ENCODE peak calls at places on chromosomes 5 and 9, in six cellular contexts. Y is HEK293T, Q is HepG2, H is IMR-90, G is K562, I is GM12878. V is an unnamed sample.
A peak's percentile ranks its signal among the peaks of the same experiment; 100 is the strongest.

GRCh38 chr9:36882117-36882465 is 152.0 kb downstream of the PAX5 start:
- DNase-seq in Y (no peak), Q (no peak), H (no peak), G (no peak), I (no peak), V (no peak)

GRCh38 chr9:112380771-112381181 is 868 bp downstream of the HSDL2 start:
- DNase-seq in Y (no peak), Q (peak; percentile 42), H (peak; percentile 29), G (peak; percentile 40), I (peak; percentile 34), V (peak; percentile 34)

GRCh38 chr9:4489562-4489918 is 728 bp upstream of the SLC1A1 start:
- DNase-seq in Y (peak; percentile 18), Q (no peak), H (no peak), G (no peak), I (no peak), V (peak; percentile 16)

GRCh38 chr9:18137815-18138214 is 336.1 kb upstream of the ADAMTSL1 start:
- DNase-seq in Y (peak; percentile 36), Q (no peak), H (no peak), G (no peak), I (no peak), V (peak; percentile 2)

GRCh38 chr5:111902436-111902835 is 145.4 kb upstream of the NREP start:
- DNase-seq in Y (no peak), Q (no peak), H (no peak), G (no peak), I (no peak), V (no peak)

GRCh38 chr9:97875111-97875510 is 22.1 kb downstream of the FOXE1 start:
- DNase-seq in Y (no peak), Q (no peak), H (no peak), G (no peak), I (no peak), V (no peak)

GRCh38 chr9:86324308-86324707 is 29.9 kb downstream of the TUT7 start:
- DNase-seq in Y (no peak), Q (no peak), H (peak; percentile 75), G (no peak), I (no peak), V (no peak)

GRCh38 chr5:38845555-38846378 is at the start of gene OSMR:
- DNase-seq in Y (peak; percentile 53), Q (peak; percentile 84), H (peak; percentile 98), G (peak; percentile 14), I (no peak), V (peak; percentile 95)

GRCh38 chr5:65925601-65926275 is 637 bp upstream of the ERBIN start:
- DNase-seq in Y (peak; percentile 83), Q (peak; percentile 74), H (peak; percentile 85), G (peak; percentile 91), I (no peak), V (peak; percentile 89)

GRCh38 chr5:66615894-66616293 is 19.7 kb downstream of the MAST4 start:
- DNase-seq in Y (no peak), Q (no peak), H (no peak), G (no peak), I (no peak), V (no peak)

GRCh38 chr9:14216612-14217194 is 97.2 kb downstream of the NFIB start:
- DNase-seq in Y (no peak), Q (no peak), H (no peak), G (no peak), I (no peak), V (no peak)

GRCh38 chr5:156380846-156381245 is 53.9 kb downstream of the SGCD start:
- DNase-seq in Y (no peak), Q (no peak), H (peak; percentile 86), G (no peak), I (no peak), V (no peak)

GRCh38 chr5:54671111-54671531 is 153.6 kb downstream of the SNX18 start:
- DNase-seq in Y (no peak), Q (no peak), H (peak; percentile 36), G (no peak), I (no peak), V (no peak)

GRCh38 chr5:136018814-136019777 is 9.7 kb upstream of the TGFBI start:
- DNase-seq in Y (no peak), Q (peak; percentile 37), H (peak; percentile 99), G (no peak), I (no peak), V (peak; percentile 80)

GRCh38 chr5:131538177-131538593 is 96.8 kb downstream of the RAPGEF6 start:
- DNase-seq in Y (no peak), Q (peak; percentile 25), H (peak; percentile 83), G (no peak), I (no peak), V (peak; percentile 40)

GRCh38 chr5:176533894-176534611 is 3.1 kb downstream of the RNF44 start:
- DNase-seq in Y (no peak), Q (peak; percentile 71), H (peak; percentile 36), G (no peak), I (no peak), V (peak; percentile 51)

GRCh38 chr5:6832994-6833393 is 119.8 kb downstream of the TENT4A start:
- DNase-seq in Y (no peak), Q (no peak), H (no peak), G (no peak), I (no peak), V (no peak)

GRCh38 chr5:149636861-149637246 is 55.6 kb downstream of the ARHGEF37 start:
- DNase-seq in Y (peak; percentile 76), Q (peak; percentile 63), H (peak; percentile 62), G (peak; percentile 55), I (no peak), V (peak; percentile 70)

GRCh38 chr5:115820846-115821245 is 4.4 kb upstream of the CDO1 start:
- DNase-seq in Y (no peak), Q (no peak), H (no peak), G (no peak), I (no peak), V (no peak)

DNA sequence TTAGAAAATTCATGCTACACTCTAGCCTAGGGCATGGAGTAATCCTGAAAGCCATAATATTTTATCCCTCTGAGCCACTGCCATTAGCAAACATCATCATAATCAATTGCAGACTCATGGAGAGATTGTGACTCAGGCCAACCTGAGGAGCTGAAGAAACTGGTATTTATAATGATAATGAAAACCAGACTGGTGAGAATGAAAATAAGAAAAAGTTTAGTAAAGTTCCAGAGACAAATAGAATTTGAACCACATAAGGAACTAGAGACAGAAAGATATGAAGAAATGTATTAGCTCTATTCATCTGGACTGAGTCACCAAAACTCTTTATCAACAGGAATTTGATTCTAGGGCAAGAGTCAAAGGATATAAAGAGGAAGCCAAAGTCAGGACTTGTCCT is 158.7 kb downstream of the DRD1 start:
- DNase-seq in Y (no peak), Q (no peak), H (peak; percentile 17), G (no peak), I (no peak), V (no peak)
- TF ChIP-seq BHLHE40 in Y (no peak), Q (no peak), H (no peak), G (no peak), I (no peak), V (no peak)

DNA sequence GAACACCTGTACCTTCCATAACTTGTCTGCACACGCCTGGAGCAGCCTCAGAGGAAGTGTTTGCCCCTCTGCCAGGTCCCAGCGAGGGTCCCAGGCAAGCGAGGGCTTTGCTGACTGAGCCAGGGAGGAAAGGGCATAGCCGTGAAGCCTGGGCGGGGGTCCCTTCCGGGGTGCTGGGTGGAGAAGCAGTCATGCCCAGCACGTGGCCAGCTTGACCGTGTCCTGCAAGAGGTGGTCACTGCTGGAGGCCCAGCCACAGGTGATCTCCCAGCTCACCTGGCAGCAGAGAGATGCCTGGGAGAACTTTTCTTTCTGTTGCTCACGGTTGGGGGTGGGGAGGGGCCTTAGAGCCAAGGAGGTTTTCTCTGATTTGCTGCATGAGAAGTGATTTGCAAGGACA is 195.3 kb downstream of the CACNA1B start:
- DNase-seq in Y (no peak), Q (no peak), H (no peak), G (no peak), I (no peak), V (no peak)
- TF ChIP-seq BHLHE40 in Y (no peak), Q (no peak), H (no peak), G (no peak), I (no peak), V (no peak)

GRCh38 chr5:53399921-53400697 is 80.3 kb upstream of the FST start:
- DNase-seq in Y (no peak), Q (no peak), H (no peak), G (no peak), I (no peak), V (no peak)

GRCh38 chr5:53392073-53392472 is 88.4 kb upstream of the FST start:
- DNase-seq in Y (no peak), Q (no peak), H (no peak), G (no peak), I (no peak), V (no peak)

GRCh38 chr5:53403291-53403690 is 77.1 kb upstream of the FST start:
- DNase-seq in Y (no peak), Q (no peak), H (peak; percentile 46), G (no peak), I (no peak), V (no peak)

GRCh38 chr5:53397141-53397794 is 83.2 kb upstream of the FST start:
- DNase-seq in Y (no peak), Q (no peak), H (no peak), G (no peak), I (no peak), V (no peak)

DNA sequence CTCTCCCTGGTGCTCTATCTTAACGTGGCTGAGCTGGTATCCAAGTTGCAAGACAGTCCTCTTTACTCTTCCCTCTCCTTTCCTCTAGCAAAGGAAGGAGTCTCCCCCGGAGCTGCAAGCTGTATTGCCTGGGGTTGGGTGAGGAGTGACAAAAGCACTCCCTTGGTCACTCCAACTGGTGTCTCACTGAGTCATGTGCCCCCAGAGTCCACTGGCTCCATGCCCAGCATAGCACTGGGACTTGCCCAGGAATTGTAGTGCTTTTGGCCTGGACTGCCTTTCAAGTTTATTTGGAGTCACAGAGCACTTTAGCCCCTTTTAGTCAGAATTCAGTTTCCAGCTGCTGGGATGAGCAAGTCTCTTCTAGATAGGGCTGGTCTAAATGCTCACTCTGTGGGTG is 82.6 kb upstream of the FST start:
- DNase-seq in Y (no peak), Q (no peak), H (peak; percentile 90), G (no peak), I (no peak), V (peak; percentile 44)
- TF ChIP-seq BHLHE40 in Y (no peak), Q (no peak), H (peak; percentile 46), G (no peak), I (no peak), V (no peak)

GRCh38 chr9:88976186-88976887 is 14.9 kb upstream of the S1PR3 start:
- DNase-seq in Y (no peak), Q (no peak), H (no peak), G (no peak), I (no peak), V (no peak)

GRCh38 chr9:88976888-88977257 is 14.4 kb upstream of the S1PR3 start:
- DNase-seq in Y (no peak), Q (no peak), H (no peak), G (no peak), I (no peak), V (no peak)

GRCh38 chr9:88979791-88980190 is 11.5 kb upstream of the S1PR3 start:
- DNase-seq in Y (no peak), Q (no peak), H (no peak), G (no peak), I (no peak), V (no peak)

GRCh38 chr9:88979021-88979420 is 12.2 kb upstream of the S1PR3 start:
- DNase-seq in Y (no peak), Q (no peak), H (no peak), G (no peak), I (no peak), V (no peak)

DNA sequence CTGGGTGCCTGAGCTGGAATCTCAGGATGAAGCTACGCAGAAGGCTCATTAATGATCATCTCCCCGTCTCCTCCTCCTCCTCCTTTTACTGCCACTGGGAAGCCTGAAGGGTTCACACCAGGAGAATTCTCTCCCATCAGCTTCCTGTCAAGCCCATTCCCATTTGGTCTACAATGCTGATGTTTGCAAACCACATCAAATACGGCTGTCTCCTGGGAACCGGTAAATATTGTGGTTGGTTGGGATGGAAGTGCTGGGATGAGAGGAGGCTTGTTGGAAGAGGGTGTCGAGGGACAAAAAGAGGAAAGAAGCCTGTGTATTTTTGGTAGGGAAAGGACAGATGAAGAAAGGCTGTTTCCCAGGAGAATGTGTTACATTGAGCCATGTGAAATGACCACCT is 13.2 kb upstream of the S1PR3 start:
- DNase-seq in Y (no peak), Q (no peak), H (no peak), G (no peak), I (no peak), V (no peak)
- TF ChIP-seq BHLHE40 in Y (no peak), Q (no peak), H (no peak), G (no peak), I (no peak), V (no peak)

V was measured in A549.